ENCODE peak calls at places on chromosomes 3 and 15, in eight cellular contexts. A is adrenal gland, B is fibroblast of lung, R is Caco-2, I is thyroid gland, K is left ventricle myocardium inferior, P is psoas muscle, D is GM23248. J is an unnamed sample.

GRCh38 chr3:33994568-33994967 is 196.1 kb downstream of the PDCD6IP start:
- DNase-seq in A (no peak), B (no peak), R (no peak), I (no peak), K (no peak), P (no peak), D (no peak), J (no peak)

GRCh38 chr3:31793040-31793439 is 188.0 kb downstream of the OSBPL10 start:
- DNase-seq in A (no peak), B (no peak), R (no peak), I (no peak), K (no peak), P (no peak), D (no peak), J (no peak)

GRCh38 chr3:86792316-86792715 is 198.6 kb downstream of the VGLL3 start:
- DNase-seq in A (no peak), B (peak; percentile 72), R (no peak), I (no peak), K (no peak), P (no peak), D (no peak), J (no peak)

GRCh38 chr3:49370585-49371290 is 12.6 kb upstream of the GPX1 start:
- DNase-seq in A (no peak), B (no peak), R (no peak), I (no peak), K (no peak), P (no peak), D (no peak), J (no peak)

GRCh38 chr15:74496648-74497047 is 35.7 kb upstream of the UBL7 start:
- DNase-seq in A (no peak), B (no peak), R (no peak), I (no peak), K (no peak), P (no peak), D (no peak), J (no peak)

GRCh38 chr3:107524214-107525100 is 1.7 kb downstream of the BBX start:
- DNase-seq in A (peak; percentile 77), B (peak; percentile 62), R (peak; percentile 41), I (peak; percentile 78), K (peak; percentile 49), P (peak; percentile 58), D (peak; percentile 76), J (peak; percentile 62)

GRCh38 chr3:193016437-193016887 is 98.8 kb upstream of the MB21D2 start:
- DNase-seq in A (peak; percentile 80), B (peak; percentile 46), R (no peak), I (peak; percentile 83), K (peak; percentile 67), P (peak; percentile 16), D (no peak), J (no peak)

GRCh38 chr3:71064288-71064975 is 519.1 kb downstream of the FOXP1 start:
- DNase-seq in A (no peak), B (peak; percentile 74), R (peak; percentile 56), I (peak; percentile 51), K (no peak), P (peak; percentile 55), D (peak; percentile 80), J (no peak)

GRCh38 chr15:25687689-25688088 is 175.4 kb downstream of the ATP10A start:
- DNase-seq in A (no peak), B (no peak), R (no peak), I (no peak), K (no peak), P (no peak), D (no peak), J (no peak)

GRCh38 chr3:17741621-17742091 is 775 bp downstream of the TBC1D5 start:
- DNase-seq in A (peak; percentile 82), B (no peak), R (no peak), I (no peak), K (no peak), P (no peak), D (no peak), J (no peak)

GRCh38 chr3:9170851-9171160 is 78.6 kb downstream of the SRGAP3 start:
- DNase-seq in A (peak; percentile 63), B (no peak), R (no peak), I (no peak), K (no peak), P (no peak), D (no peak), J (no peak)

GRCh38 chr3:39443530-39443929 is 23.9 kb upstream of the MOBP start:
- DNase-seq in A (no peak), B (no peak), R (no peak), I (no peak), K (no peak), P (no peak), D (no peak), J (no peak)

GRCh38 chr3:16338999-16339398 is 74.0 kb downstream of the OXNAD1 start:
- DNase-seq in A (peak; percentile 28), B (peak; percentile 90), R (no peak), I (no peak), K (no peak), P (no peak), D (peak; percentile 98), J (peak; percentile 77)

GRCh38 chr15:101277943-101278564 is 769 bp upstream of the SELENOS start:
- DNase-seq in A (no peak), B (no peak), R (no peak), I (no peak), K (no peak), P (no peak), D (no peak), J (no peak)

GRCh38 chr3:46535746-46536145 is 30.4 kb downstream of the LRRC2 start:
- DNase-seq in A (no peak), B (no peak), R (no peak), I (no peak), K (no peak), P (no peak), D (no peak), J (no peak)

GRCh38 chr3:46536758-46537157 is 29.3 kb downstream of the LRRC2 start:
- DNase-seq in A (no peak), B (no peak), R (no peak), I (no peak), K (no peak), P (peak; percentile 27), D (no peak), J (no peak)

GRCh38 chr3:46538803-46539442 is 27.2 kb downstream of the LRRC2 start:
- DNase-seq in A (peak; percentile 43), B (peak; percentile 63), R (no peak), I (peak; percentile 49), K (peak; percentile 34), P (peak; percentile 41), D (peak; percentile 94), J (no peak)

GRCh38 chr3:46537789-46538188 is 28.3 kb downstream of the LRRC2 start:
- DNase-seq in A (no peak), B (no peak), R (no peak), I (no peak), K (no peak), P (no peak), D (no peak), J (no peak)

DNA sequence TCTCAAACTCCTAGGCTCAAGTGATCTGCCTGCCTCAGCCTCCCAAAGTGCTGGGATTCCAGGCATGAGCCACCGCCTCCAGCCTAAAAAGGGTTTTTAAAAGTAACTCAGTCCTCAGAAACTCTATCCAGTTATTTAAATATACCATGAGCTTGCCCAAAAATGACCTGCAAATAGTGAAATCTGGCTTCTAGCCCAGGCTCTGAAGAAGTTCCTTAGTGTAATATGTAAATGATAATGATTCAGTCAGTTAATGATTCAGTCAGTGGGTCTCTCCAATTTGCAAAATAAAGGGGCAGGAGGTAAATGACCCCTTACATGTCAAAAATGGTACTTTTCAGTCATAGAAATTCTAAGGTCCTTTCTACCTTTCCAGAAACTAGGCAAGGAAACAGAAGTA is 28.8 kb downstream of the LRRC2 start:
- DNase-seq in A (no peak), B (peak; percentile 43), R (no peak), I (no peak), K (no peak), P (no peak), D (peak; percentile 20), J (no peak)
- H3K4me1 ChIP-seq in A (no peaks in the 10 kb centered on the region), B (no peaks in the 10 kb centered on the region), R (no peaks in the 10 kb centered on the region), I (peaks cover 19% of the 10 kb centered on the region), K (peaks cover 23% of the 10 kb centered on the region), P (peaks cover 36% of the 10 kb centered on the region), D (peaks cover 24% of the 10 kb centered on the region), J (peaks cover 7% of the 10 kb centered on the region)

GRCh38 chr15:65396965-65397317 is 19.1 kb upstream of the IGDCC3 start:
- DNase-seq in A (no peak), B (no peak), R (no peak), I (no peak), K (no peak), P (no peak), D (no peak), J (no peak)

GRCh38 chr15:65396283-65396964 is 18.6 kb upstream of the IGDCC3 start:
- DNase-seq in A (no peak), B (no peak), R (no peak), I (no peak), K (no peak), P (no peak), D (no peak), J (no peak)

GRCh38 chr15:65394936-65395335 is 17.1 kb upstream of the IGDCC3 start:
- DNase-seq in A (no peak), B (no peak), R (no peak), I (no peak), K (no peak), P (no peak), D (no peak), J (no peak)

GRCh38 chr15:65394280-65394789 is 16.5 kb upstream of the IGDCC3 start:
- DNase-seq in A (no peak), B (no peak), R (no peak), I (no peak), K (peak; percentile 1), P (no peak), D (no peak), J (no peak)

GRCh38 chr15:65395567-65396185 is 17.9 kb upstream of the IGDCC3 start:
- DNase-seq in A (no peak), B (no peak), R (no peak), I (no peak), K (no peak), P (no peak), D (no peak), J (no peak)
- H3K4me3 ChIP-seq in A (no peak overlapping the region), B (no peak overlapping the region), R (no peak overlapping the region), I (no peak overlapping the region), K (peak overlapping the region; percentile 49), P (no peak overlapping the region), D (no peak overlapping the region), J (peak overlapping the region; percentile 25)

DNA sequence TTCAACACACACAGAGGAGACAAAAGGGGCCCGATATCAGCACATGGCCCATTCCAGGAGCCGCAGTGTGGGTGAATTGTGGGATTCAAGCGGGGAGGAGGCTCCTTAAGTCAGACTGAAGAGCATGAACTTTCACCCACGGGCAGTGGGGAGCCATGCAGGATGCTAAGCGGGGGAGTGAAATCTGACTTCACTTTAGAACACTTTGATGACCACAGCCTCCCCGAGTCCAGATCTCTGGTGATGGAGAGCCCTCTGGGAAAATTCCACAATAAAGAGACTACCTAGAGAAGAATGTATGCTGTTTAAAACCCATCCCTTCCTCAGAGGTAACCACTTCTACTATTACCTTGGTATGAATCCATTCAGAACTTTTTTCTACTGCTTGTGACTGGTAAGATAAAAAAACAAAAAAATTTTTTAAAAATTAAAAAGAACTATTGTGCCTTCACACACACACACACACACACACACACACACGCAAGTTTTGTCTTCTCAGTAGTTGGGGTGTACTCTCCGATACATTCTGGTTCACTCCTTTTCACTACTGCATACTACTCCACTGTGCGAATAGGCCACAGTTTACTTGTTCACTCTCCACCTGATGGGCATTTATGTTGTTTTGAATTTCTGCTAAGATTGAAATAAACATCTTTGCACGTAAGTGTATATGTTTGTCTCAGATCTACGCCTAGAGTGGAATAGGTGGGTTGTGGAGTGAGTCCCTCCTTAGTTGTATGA is 2.0 kb upstream of the H1-8 start:
- DNase-seq in A (no peak), B (no peak), R (no peak), I (no peak), K (no peak), P (no peak), D (no peak), J (no peak)
- H3K4me1 ChIP-seq in A (no peaks in the 10 kb centered on the region), B (no peaks in the 10 kb centered on the region), R (no peaks in the 10 kb centered on the region), I (peaks cover 12% of the 10 kb centered on the region), K (no peaks in the 10 kb centered on the region), P (no peaks in the 10 kb centered on the region), D (no peaks in the 10 kb centered on the region), J (no peaks in the 10 kb centered on the region)

GRCh38 chr3:122679085-122679466 is 1.6 kb upstream of the PARP14 start:
- DNase-seq in A (peak; percentile 89), B (peak; percentile 68), R (peak; percentile 78), I (peak; percentile 86), K (peak; percentile 78), P (peak; percentile 82), D (peak; percentile 90), J (peak; percentile 87)
- H3K4me3 ChIP-seq in A (peak overlapping the region; percentile 97), B (peak overlapping the region; percentile 54), R (no peak overlapping the region), I (peak overlapping the region; percentile 88), K (peak overlapping the region; percentile 80), P (peak overlapping the region; percentile 78), D (peak overlapping the region; percentile 78), J (peak overlapping the region; percentile 93)